ENCODE peak calls at places on chromosome 19, in ten cellular contexts. E is ELR; V is T-helper 2 cell; H is mesendoderm; Q is caudate nucleus; F is T-helper 17 cell; Y is kidney tubule cell; W is stimulated activated CD8-positive, alpha-beta memory T cell treated with anti-CD3 and anti-CD28 coated beads, Interleukin-4, amount 100 ng/mL, for 1 hour; S is HTR-8/SVneo; I is T1000. X is an unnamed sample.

GRCh38 chr19:35670686-35671085 is 4.4 kb downstream of the UPK1A start:
- DNase-seq in E (no peak), V (no peak), H (no peak), Q (no peak), F (no peak), Y (no peak), W (no peak), S (no peak), I (no peak), X (no peak)

GRCh38 chr19:6766357-6767080 is 716 bp downstream of the SH2D3A start:
- DNase-seq in E (no peak), V (peak), H (peak), Q (no peak), F (no peak), Y (peak), W (no peak), S (no peak), I (no peak), X (no peak)

GRCh38 chr19:9793051-9793591 is 24.6 kb upstream of the ZNF846 start:
- DNase-seq in E (peak), V (peak), H (peak), Q (no peak), F (peak), Y (peak), W (peak), S (no peak), I (peak), X (peak)

GRCh38 chr19:41442473-41443360 is at the start of gene ERICH4:
- DNase-seq in E (no peak), V (no peak), H (no peak), Q (no peak), F (no peak), Y (no peak), W (no peak), S (no peak), I (no peak), X (no peak)

GRCh38 chr19:38134538-38135149 is 89.4 kb downstream of the DPF1 start:
- DNase-seq in E (peak), V (peak), H (peak), Q (peak), F (no peak), Y (peak), W (no peak), S (no peak), I (no peak), X (peak)

GRCh38 chr19:31349160-31349881 is at the start of gene TSHZ3:
- DNase-seq in E (peak), V (peak), H (peak), Q (peak), F (peak), Y (peak), W (no peak), S (peak), I (peak), X (peak)

GRCh38 chr19:15643387-15643786 is 2.7 kb downstream of the CYP4F3 start:
- DNase-seq in E (no peak), V (no peak), H (no peak), Q (no peak), F (no peak), Y (no peak), W (no peak), S (no peak), I (no peak), X (no peak)

GRCh38 chr19:8393192-8393870 is 3.2 kb downstream of the RAB11B start:
- DNase-seq in E (no peak), V (no peak), H (no peak), Q (no peak), F (no peak), Y (no peak), W (no peak), S (no peak), I (no peak), X (no peak)

GRCh38 chr19:17424743-17425365 is 5.0 kb downstream of the MVB12A start:
- DNase-seq in E (peak), V (peak), H (peak), Q (no peak), F (no peak), Y (peak), W (no peak), S (no peak), I (no peak), X (no peak)

GRCh38 chr19:12828494-12828893 is 5.9 kb downstream of the RTBDN start:
- DNase-seq in E (peak), V (peak), H (peak), Q (no peak), F (no peak), Y (no peak), W (no peak), S (no peak), I (no peak), X (no peak)

GRCh38 chr19:38557205-38557799 is 60.5 kb downstream of the MAP4K1 start:
- DNase-seq in E (no peak), V (peak), H (peak), Q (no peak), F (no peak), Y (no peak), W (no peak), S (no peak), I (no peak), X (no peak)

GRCh38 chr19:919157-920050 is 2.3 kb downstream of the KISS1R start:
- DNase-seq in E (no peak), V (peak), H (no peak), Q (peak), F (no peak), Y (peak), W (no peak), S (no peak), I (no peak), X (peak)

GRCh38 chr19:5141926-5142724 is 173.2 kb downstream of the KDM4B start:
- DNase-seq in E (no peak), V (no peak), H (no peak), Q (no peak), F (no peak), Y (no peak), W (no peak), S (no peak), I (no peak), X (no peak)